ENCODE peak calls at places on chromosome 9, in six cellular contexts. J is GM18507; F is M059J; M is T47D; K is stimulated activated CD4-positive, alpha-beta T cell treated with anti-CD3 and anti-CD28 coated beads, Interleukin-1b, Interleukin-23, amount 100 ng/mL, for 1 hour; Q is ACHN. E is an unnamed sample.

GRCh38 chr9:124218438-124219289 is 39.1 kb upstream of the NEK6 start:
- DNase-seq in J (peak), F (peak), M (no peak), K (no peak), Q (peak), E (peak)

GRCh38 chr9:11086561-11086960 is 473.8 kb upstream of the PTPRD start:
- DNase-seq in J (no peak), F (peak), M (no peak), K (no peak), Q (no peak), E (no peak)

GRCh38 chr9:82342046-82342445 is 353.5 kb downstream of the SPATA31D1 start:
- DNase-seq in J (no peak), F (no peak), M (no peak), K (no peak), Q (no peak), E (no peak)

GRCh38 chr9:135476981-135477380 is 2.6 kb upstream of the PPP1R26 start:
- DNase-seq in J (no peak), F (no peak), M (no peak), K (no peak), Q (peak), E (no peak)

GRCh38 chr9:13718539-13718938 is 439.0 kb upstream of the MPDZ start:
- DNase-seq in J (no peak), F (peak), M (no peak), K (no peak), Q (no peak), E (no peak)

GRCh38 chr9:113511856-113512761 is 48.6 kb downstream of the RGS3 start:
- DNase-seq in J (peak), F (peak), M (no peak), K (peak), Q (peak), E (peak)

GRCh38 chr9:90789862-90790261 is 11.8 kb upstream of the SYK start:
- DNase-seq in J (no peak), F (no peak), M (no peak), K (no peak), Q (no peak), E (no peak)

GRCh38 chr9:18806277-18806676 is 226.7 kb downstream of the SAXO1 start:
- DNase-seq in J (no peak), F (no peak), M (no peak), K (no peak), Q (no peak), E (peak)

GRCh38 chr9:126334626-126335621 is 8.3 kb downstream of the MVB12B start:
- DNase-seq in J (no peak), F (no peak), M (peak), K (no peak), Q (no peak), E (peak)

GRCh38 chr9:109448223-109448622 is 49.9 kb downstream of the PTPN3 start:
- DNase-seq in J (no peak), F (peak), M (no peak), K (no peak), Q (peak), E (no peak)

GRCh38 chr9:72315510-72316287 is 49.3 kb downstream of the ZFAND5 start:
- DNase-seq in J (no peak), F (peak), M (no peak), K (no peak), Q (peak), E (no peak)

GRCh38 chr9:122797316-122798033 is 2.4 kb upstream of the OR1K1 start:
- DNase-seq in J (no peak), F (no peak), M (peak), K (no peak), Q (no peak), E (no peak)

GRCh38 chr9:105413486-105414068 is 34.3 kb upstream of the FSD1L start:
- DNase-seq in J (no peak), F (peak), M (peak), K (no peak), Q (peak), E (peak)

GRCh38 chr9:87270241-87271234 is 227.1 kb upstream of the DAPK1 start:
- DNase-seq in J (no peak), F (peak), M (no peak), K (no peak), Q (no peak), E (peak)

GRCh38 chr9:99666571-99666970 is 155.1 kb upstream of the NR4A3 start:
- DNase-seq in J (no peak), F (peak), M (no peak), K (no peak), Q (no peak), E (no peak)

E was measured in lung microvascular endothelial cell.